ENCODE peak calls at places on chromosome 18, in nine cellular contexts. K is dorsolateral prefrontal cortex, W is AG04450, D is body of pancreas, Q is right atrium auricular region, X is gastrocnemius medialis, U is endodermal cell, S is brain microvascular endothelial cell, L is tibial artery. G is an unnamed sample. For H3K27me3, the result is how much of the 10 kb centered on the place peaks cover.

GRCh38 chr18:48116873-48117630 is 186.6 kb upstream of the SMAD2 start:
- DNase-seq in Q (no peak), X (no peak), W (no peak), D (peak), S (no peak), U (no peak), K (no peak), L (no peak), G (no peak)

GRCh38 chr18:27540126-27540525 is 355.0 kb upstream of the CHST9 start:
- DNase-seq in W (no peak), U (peak), S (no peak), K (no peak), L (no peak), X (no peak), D (no peak), Q (no peak), G (no peak)

GRCh38 chr18:48928787-48929186 is 22.0 kb downstream of the SMAD7 start:
- DNase-seq in K (peak), X (no peak), S (no peak), U (no peak), D (peak), W (no peak), Q (no peak), L (peak), G (no peak)

GRCh38 chr18:50056185-50056584 is 138.8 kb downstream of the MYO5B start:
- DNase-seq in Q (no peak), W (no peak), S (no peak), X (no peak), L (no peak), U (no peak), K (no peak), D (no peak), G (no peak)

GRCh38 chr18:76459687-76460350 is 35.2 kb downstream of the ZNF516 start:
- DNase-seq in Q (peak), W (peak), D (peak), S (peak), X (peak), U (peak), L (no peak), K (no peak), G (no peak)

GRCh38 chr18:11316546-11316945 is 167.2 kb upstream of the PIEZO2 start:
- DNase-seq in W (no peak), U (no peak), Q (no peak), K (no peak), X (no peak), S (no peak), L (no peak), D (no peak), G (no peak)

GRCh38 chr18:21163647-21164625 is 52.3 kb upstream of the ROCK1 start:
- DNase-seq in Q (no peak), X (no peak), W (peak), U (no peak), D (no peak), L (peak), K (no peak), S (peak), G (no peak)

GRCh38 chr18:63438181-63438580 is 15.9 kb upstream of the VPS4B start:
- DNase-seq in K (no peak), Q (no peak), S (no peak), D (no peak), X (no peak), W (no peak), U (no peak), L (no peak), G (no peak)

GRCh38 chr18:22726469-22726868 is 206.7 kb upstream of the RBBP8 start:
- DNase-seq in U (no peak), W (no peak), K (no peak), X (no peak), D (no peak), L (no peak), S (no peak), Q (no peak), G (no peak)

GRCh38 chr18:64330161-64330560 is 181.3 kb upstream of the LINC00305 start:
- DNase-seq in Q (no peak), W (no peak), D (no peak), K (no peak), L (no peak), X (no peak), U (peak), S (no peak), G (peak)

GRCh38 chr18:23196119-23197004 is 61.1 kb downstream of the CABLES1 start:
- DNase-seq in X (no peak), Q (no peak), W (no peak), U (peak), L (no peak), K (no peak), D (no peak), S (no peak), G (peak)

GRCh38 chr18:76213996-76214395 is 281.0 kb downstream of the ZNF516 start:
- DNase-seq in X (no peak), K (no peak), Q (no peak), D (no peak), S (no peak), L (no peak), U (no peak), W (no peak), G (no peak)

GRCh38 chr18:44826418-44827259 is 146.0 kb downstream of the SETBP1 start:
- DNase-seq in W (peak), Q (peak), S (peak), D (peak), L (peak), X (peak), U (no peak), K (no peak), G (no peak)

GRCh38 chr18:25351280-25351772 is 640 bp downstream of the ZNF521 start:
- DNase-seq in U (no peak), L (peak), D (no peak), W (no peak), S (no peak), X (no peak), Q (no peak), K (no peak), G (no peak)

GRCh38 chr18:51235011-51235789 is 37.7 kb upstream of the MEX3C start:
- DNase-seq in L (no peak), X (no peak), W (no peak), D (no peak), U (peak), S (peak), K (no peak), Q (no peak), G (no peak)

GRCh38 chr18:14189858-14190257 is 57.6 kb upstream of the ZNF519 start:
- DNase-seq in D (no peak), W (no peak), U (no peak), X (no peak), K (no peak), L (no peak), S (peak), Q (no peak), G (no peak)

GRCh38 chr18:44778788-44779187 is 98.1 kb downstream of the SETBP1 start:
- DNase-seq in S (no peak), Q (no peak), K (no peak), D (peak), X (no peak), L (no peak), U (no peak), W (no peak), G (peak)

GRCh38 chr18:408367-408766 is 92.1 kb downstream of the COLEC12 start:
- DNase-seq in S (no peak), K (no peak), U (no peak), X (no peak), L (no peak), D (no peak), Q (no peak), W (no peak), G (no peak)

GRCh38 chr18:404061-404460 is 96.4 kb downstream of the COLEC12 start:
- DNase-seq in U (no peak), L (no peak), W (no peak), K (no peak), S (no peak), X (no peak), Q (no peak), D (no peak), G (no peak)

GRCh38 chr18:407825-408224 is 92.7 kb downstream of the COLEC12 start:
- DNase-seq in U (no peak), Q (no peak), S (no peak), L (no peak), D (no peak), X (no peak), W (no peak), K (no peak), G (no peak)

GRCh38 chr18:407168-407567 is 93.3 kb downstream of the COLEC12 start:
- DNase-seq in X (no peak), K (no peak), S (no peak), D (no peak), U (no peak), Q (no peak), W (no peak), L (no peak), G (no peak)

DNA sequence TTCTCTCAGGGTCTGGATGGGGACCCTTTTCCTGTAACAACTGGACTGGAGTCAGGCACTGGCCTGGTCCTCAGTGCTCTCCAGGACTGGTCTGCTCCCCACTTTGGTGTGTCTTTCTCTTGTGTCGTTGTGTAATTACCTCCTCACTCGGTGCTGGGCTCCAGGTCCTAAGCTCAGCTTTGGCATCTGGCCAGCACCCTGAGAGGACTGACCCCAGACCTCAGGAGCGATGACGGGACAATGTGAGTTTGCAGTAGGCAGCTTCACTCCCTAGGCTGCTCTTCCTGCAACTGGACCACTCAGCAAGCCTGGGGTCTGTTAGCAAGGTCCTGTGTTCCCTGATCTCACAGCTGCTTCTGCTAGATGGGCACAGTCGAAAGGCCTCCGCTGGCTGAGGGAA is 93.8 kb downstream of the COLEC12 start:
- DNase-seq in X (no peak), L (no peak), W (no peak), Q (no peak), S (no peak), K (no peak), D (no peak), U (no peak), G (no peak)
- TF ChIP-seq CTCF in X (no peak), L (no peak), W (no peak), Q (no peak), S (no peak), K (no peak), D (no peak), U (no peak), G (no peak)

GRCh38 chr18:35983818-35984217 is 11.3 kb downstream of the RMP24 start:
- DNase-seq in W (peak), U (no peak), Q (no peak), K (no peak), S (peak), D (no peak), L (no peak), X (no peak), G (no peak)

GRCh38 chr18:35979112-35979511 is 6.6 kb downstream of the RMP24 start:
- DNase-seq in S (no peak), U (no peak), D (no peak), K (no peak), X (no peak), W (no peak), Q (no peak), L (no peak), G (no peak)

GRCh38 chr18:35983147-35983546 is 10.7 kb downstream of the RMP24 start:
- DNase-seq in L (no peak), D (no peak), K (no peak), U (no peak), Q (no peak), S (no peak), W (no peak), X (no peak), G (no peak)

DNA sequence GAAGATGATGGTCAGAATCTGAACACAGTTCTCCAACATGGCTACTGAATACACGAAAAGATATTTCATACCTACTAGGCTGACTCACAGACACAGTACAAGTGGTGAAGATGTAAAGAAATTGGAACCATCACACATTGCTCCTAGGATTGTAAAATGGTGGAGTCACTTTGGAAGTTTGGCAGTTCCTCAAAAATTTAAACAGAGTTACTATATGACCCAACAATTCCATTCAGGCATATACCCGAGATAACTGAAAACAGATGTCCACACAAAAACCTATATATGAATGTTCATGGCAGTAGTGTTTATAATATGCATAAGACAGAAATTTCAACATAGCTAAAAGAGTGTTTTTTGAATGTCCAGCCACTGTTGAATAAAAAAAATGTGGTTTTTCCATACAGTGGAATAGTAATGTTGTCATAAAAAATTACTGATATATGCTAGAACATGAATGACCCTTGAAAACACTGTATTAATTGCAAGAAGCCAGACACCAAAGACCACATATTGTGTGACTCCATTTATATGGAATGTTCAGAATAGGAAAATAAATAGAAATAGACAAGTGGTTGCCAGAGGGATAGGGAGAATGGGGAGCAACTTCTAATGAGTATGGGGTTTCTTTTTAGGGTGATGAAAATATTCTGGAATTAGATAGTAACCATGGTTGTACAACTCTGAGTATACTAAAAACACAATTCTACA is 10.1 kb downstream of the RMP24 start:
- DNase-seq in W (peak), S (peak), X (no peak), L (no peak), D (no peak), Q (no peak), K (no peak), U (no peak), G (no peak)
- H3K27ac ChIP-seq in W (peak), S (peak), X (no peak), L (no peak), D (no peak), Q (no peak), K (no peak), U (no peak), G (no peak)

DNA sequence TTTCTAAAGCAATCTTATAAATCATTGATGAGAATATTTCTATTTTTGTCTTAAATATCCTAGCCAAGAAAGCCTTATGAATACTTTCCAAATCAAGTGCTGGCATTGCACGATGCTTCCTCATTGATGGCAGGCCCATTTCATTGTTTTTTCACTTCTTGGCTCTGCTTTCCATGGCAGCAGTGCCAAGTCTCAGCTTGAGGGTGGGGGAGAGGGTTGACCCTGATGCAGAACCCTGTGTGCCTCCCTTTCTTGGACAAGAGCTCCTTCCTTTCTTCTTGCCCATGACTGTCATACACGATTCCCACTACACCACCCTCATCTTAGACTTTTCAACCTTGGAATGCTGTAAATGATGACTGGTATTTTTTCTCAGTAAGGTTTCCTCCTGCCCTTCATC is 16.7 kb upstream of the CELF4 start:
- DNase-seq in W (no peak), L (no peak), S (no peak), Q (no peak), D (no peak), K (no peak), U (no peak), X (no peak), G (no peak)
- H3K27me3 ChIP-seq in W (under half), L (under half), S (under half), Q (under half), D (under half), K (under half), U (under half), X (under half), G (under half)

GRCh38 chr18:7164610-7165009 is 47.0 kb upstream of the LAMA1 start:
- DNase-seq in K (no peak), L (no peak), X (no peak), W (no peak), D (no peak), U (peak), S (no peak), Q (peak), G (peak)
- TF ChIP-seq CTCF in K (no peak), L (peak), X (no peak), W (peak), D (no peak), U (peak), S (peak), Q (peak), G (peak)

GRCh38 chr18:79477711-79478483 is 82.2 kb downstream of the NFATC1 start:
- DNase-seq in Q (no peak), L (no peak), D (no peak), W (no peak), U (no peak), K (no peak), X (no peak), S (no peak), G (no peak)
- H3K27ac ChIP-seq in Q (no peak), L (no peak), D (no peak), W (no peak), U (no peak), K (no peak), X (no peak), S (no peak), G (no peak)

GRCh38 chr18:26503382-26503781 is 45.0 kb downstream of the KCTD1 start:
- DNase-seq in X (no peak), S (no peak), U (no peak), L (no peak), Q (no peak), K (no peak), W (no peak), D (no peak), G (no peak)
- H3K27me3 ChIP-seq in X (under half), S (under half), U (under half), L (under half), Q (under half), K (under half), W (under half), D (under half), G (under half)

DNA sequence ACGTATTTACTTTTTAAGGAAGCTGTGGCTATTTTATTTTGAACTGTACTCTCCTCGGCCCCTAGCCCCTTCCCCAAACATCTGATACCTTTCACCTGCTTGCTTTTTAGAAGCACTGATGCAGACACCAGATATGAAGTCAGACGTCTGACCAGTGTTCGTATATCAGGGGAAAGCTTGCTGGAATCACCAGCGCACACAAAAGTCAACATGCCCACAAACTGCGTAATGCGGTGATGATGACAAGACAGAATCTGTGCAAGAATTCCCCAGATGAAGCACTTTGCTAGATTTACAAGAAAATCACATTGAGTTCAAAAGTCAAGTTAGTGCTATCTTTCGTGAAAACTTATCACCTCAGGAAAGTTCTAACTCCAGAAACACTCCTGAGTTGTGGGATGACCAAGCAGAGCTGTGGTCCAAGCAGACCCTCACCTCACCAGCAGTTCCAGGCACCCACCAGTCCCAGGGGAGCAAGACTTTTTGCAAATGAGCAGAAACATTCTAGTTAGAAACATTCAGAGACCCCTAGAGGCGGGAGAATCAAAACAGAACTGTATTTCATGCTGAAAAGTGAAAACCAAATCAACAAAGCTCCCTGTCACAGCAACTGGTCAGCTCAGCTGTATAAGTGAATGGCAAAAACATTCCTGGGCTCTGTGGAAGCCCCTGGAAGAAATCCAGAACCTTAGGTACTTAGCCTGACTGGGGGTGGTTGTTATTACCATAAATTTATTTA is 55.7 kb downstream of the INO80C start:
- DNase-seq in W (no peak), S (no peak), L (no peak), X (no peak), K (no peak), D (no peak), Q (no peak), U (no peak), G (no peak)
- TF ChIP-seq CTCF in W (no peak), S (peak), L (no peak), X (no peak), K (no peak), D (no peak), Q (no peak), U (peak), G (no peak)

GRCh38 chr18:9380571-9381390 is 46.2 kb downstream of the TWSG1 start:
- DNase-seq in Q (no peak), X (no peak), U (no peak), K (no peak), L (no peak), W (peak), D (peak), S (peak), G (peak)
- H3K27ac ChIP-seq in Q (no peak), X (no peak), U (no peak), K (no peak), L (no peak), W (no peak), D (no peak), S (no peak), G (peak)

G was measured in WERI-Rb-1.